ENCODE peak calls at places on chromosomes 12 and 14, in four cellular contexts. I is body of pancreas, R is cardiac muscle cell, W is iPS-NIHi11. T is an unnamed sample.

GRCh38 chr12:95995238-95996031 is 709 bp downstream of the HAL start:
- DNase-seq in I (no peak), R (no peak), W (no peak), T (no peak)

GRCh38 chr14:100416921-100417451 is 93.8 kb downstream of the SLC25A47 start:
- DNase-seq in I (no peak), R (no peak), W (no peak), T (no peak)

GRCh38 chr12:34393821-34394150 is 371.5 kb downstream of the ALG10 start:
- DNase-seq in I (no peak), R (no peak), W (no peak), T (no peak)

GRCh38 chr12:48857278-48857994 is 5.5 kb upstream of the DDX23 start:
- DNase-seq in I (no peak), R (no peak), W (no peak), T (peak)

GRCh38 chr14:64620910-64621309 is 71.1 kb downstream of the PPP1R36 start:
- DNase-seq in I (no peak), R (no peak), W (no peak), T (no peak)

GRCh38 chr12:62771828-62772227 is 163.1 kb downstream of the PPM1H start:
- DNase-seq in I (no peak), R (no peak), W (no peak), T (no peak)

GRCh38 chr14:38074754-38075153 is 132.9 kb upstream of the SSTR1 start:
- DNase-seq in I (no peak), R (no peak), W (no peak), T (no peak)

GRCh38 chr12:92927436-92928116 is 1.5 kb downstream of the EEA1 start:
- DNase-seq in I (no peak), R (no peak), W (no peak), T (no peak)

GRCh38 chr14:61438860-61439765 is 117.7 kb downstream of the PRKCH start:
- DNase-seq in I (peak), R (peak), W (peak), T (no peak)

GRCh38 chr12:93094988-93095737 is 166.1 kb upstream of the EEA1 start:
- DNase-seq in I (no peak), R (no peak), W (no peak), T (no peak)

GRCh38 chr12:128800606-128801005 is 23.2 kb downstream of the SLC15A4 start:
- DNase-seq in I (no peak), R (no peak), W (no peak), T (no peak)

GRCh38 chr12:69396041-69396440 is 36.5 kb downstream of the YEATS4 start:
- DNase-seq in I (no peak), R (no peak), W (no peak), T (no peak)

GRCh38 chr14:61663312-61663974 is 31.9 kb upstream of the HIF1A start:
- DNase-seq in I (no peak), R (no peak), W (no peak), T (no peak)

GRCh38 chr12:74337951-74338350 is 199.7 kb upstream of the ATXN7L3B start:
- DNase-seq in I (no peak), R (no peak), W (no peak), T (no peak)

GRCh38 chr12:101850199-101850598 is 19.4 kb upstream of the GNPTAB start:
- DNase-seq in I (no peak), R (no peak), W (no peak), T (no peak)

GRCh38 chr12:39319180-39319579 is 123.7 kb downstream of the KIF21A start:
- DNase-seq in I (no peak), R (no peak), W (no peak), T (no peak)

GRCh38 chr12:80670214-80670613 is 37.2 kb upstream of the MYF6 start:
- DNase-seq in I (no peak), R (no peak), W (no peak), T (no peak)

GRCh38 chr14:59482471-59483331 is 1.5 kb downstream of the L3HYPDH start:
- DNase-seq in I (peak), R (peak), W (no peak), T (peak)

T was measured in NCI-H526.